ENCODE peak calls at places on chromosomes 16 and 17, in ten cellular contexts. One of them, this sample, is unnamed.

GRCh38 chr17:81912441-81913309 is 1.5 kb upstream of the PCYT2 start:
- DNase-seq in heart left ventricle: no peak
- DNase-seq in A549: no peak
- DNase-seq in breast epithelium: no peak
- DNase-seq in lower leg skin: no peak
- DNase-seq in stomach: peak
- DNase-seq in sigmoid colon: peak
- DNase-seq in H54: peak
- DNase-seq in esophagus muscularis mucosa: no peak
- DNase-seq in K562: peak
- DNase-seq in this sample: peak

GRCh38 chr17:80116923-80117380 is 15.6 kb downstream of the GAA start:
- DNase-seq in heart left ventricle: no peak
- DNase-seq in A549: no peak
- DNase-seq in breast epithelium: no peak
- DNase-seq in lower leg skin: no peak
- DNase-seq in stomach: no peak
- DNase-seq in sigmoid colon: no peak
- DNase-seq in H54: no peak
- DNase-seq in esophagus muscularis mucosa: no peak
- DNase-seq in K562: no peak
- DNase-seq in this sample: no peak

GRCh38 chr17:73678999-73679398 is 34.8 kb upstream of the SDK2 start:
- DNase-seq in heart left ventricle: no peak
- DNase-seq in A549: no peak
- DNase-seq in breast epithelium: no peak
- DNase-seq in lower leg skin: no peak
- DNase-seq in stomach: no peak
- DNase-seq in sigmoid colon: no peak
- DNase-seq in H54: no peak
- DNase-seq in esophagus muscularis mucosa: no peak
- DNase-seq in K562: no peak
- DNase-seq in this sample: no peak

GRCh38 chr17:58172369-58173071 is 5.7 kb downstream of the OR4D2 start:
- DNase-seq in heart left ventricle: no peak
- DNase-seq in A549: peak
- DNase-seq in breast epithelium: no peak
- DNase-seq in lower leg skin: no peak
- DNase-seq in stomach: no peak
- DNase-seq in sigmoid colon: no peak
- DNase-seq in H54: peak
- DNase-seq in esophagus muscularis mucosa: no peak
- DNase-seq in K562: peak
- DNase-seq in this sample: peak

GRCh38 chr17:61498042-61498441 is 45.8 kb downstream of the TBX4 start:
- DNase-seq in heart left ventricle: no peak
- DNase-seq in A549: no peak
- DNase-seq in breast epithelium: no peak
- DNase-seq in lower leg skin: no peak
- DNase-seq in stomach: no peak
- DNase-seq in sigmoid colon: no peak
- DNase-seq in H54: no peak
- DNase-seq in esophagus muscularis mucosa: no peak
- DNase-seq in K562: no peak
- DNase-seq in this sample: no peak

GRCh38 chr16:57939872-57940224 is 31.1 kb downstream of the CNGB1 start:
- DNase-seq in heart left ventricle: no peak
- DNase-seq in A549: no peak
- DNase-seq in breast epithelium: no peak
- DNase-seq in lower leg skin: no peak
- DNase-seq in stomach: no peak
- DNase-seq in sigmoid colon: no peak
- DNase-seq in H54: no peak
- DNase-seq in esophagus muscularis mucosa: no peak
- DNase-seq in K562: no peak
- DNase-seq in this sample: no peak

GRCh38 chr16:78984887-78985464 is 615.6 kb downstream of the MAF start:
- DNase-seq in heart left ventricle: no peak
- DNase-seq in A549: no peak
- DNase-seq in breast epithelium: no peak
- DNase-seq in lower leg skin: no peak
- DNase-seq in stomach: no peak
- DNase-seq in sigmoid colon: no peak
- DNase-seq in H54: no peak
- DNase-seq in esophagus muscularis mucosa: no peak
- DNase-seq in K562: no peak
- DNase-seq in this sample: no peak

GRCh38 chr17:37089998-37090397 is 141.2 kb downstream of the AATF start:
- DNase-seq in heart left ventricle: no peak
- DNase-seq in A549: no peak
- DNase-seq in breast epithelium: no peak
- DNase-seq in lower leg skin: no peak
- DNase-seq in stomach: no peak
- DNase-seq in sigmoid colon: no peak
- DNase-seq in H54: no peak
- DNase-seq in esophagus muscularis mucosa: no peak
- DNase-seq in K562: no peak
- DNase-seq in this sample: no peak

GRCh38 chr17:48576479-48577309 is 1.5 kb downstream of the HOXB4 start:
- DNase-seq in heart left ventricle: no peak
- DNase-seq in A549: no peak
- DNase-seq in breast epithelium: peak
- DNase-seq in lower leg skin: no peak
- DNase-seq in stomach: no peak
- DNase-seq in sigmoid colon: peak
- DNase-seq in H54: no peak
- DNase-seq in esophagus muscularis mucosa: no peak
- DNase-seq in K562: peak
- DNase-seq in this sample: peak

GRCh38 chr16:56370836-56371235 is 54.5 kb downstream of the AMFR start:
- DNase-seq in heart left ventricle: no peak
- DNase-seq in A549: no peak
- DNase-seq in breast epithelium: no peak
- DNase-seq in lower leg skin: no peak
- DNase-seq in stomach: peak
- DNase-seq in sigmoid colon: no peak
- DNase-seq in H54: no peak
- DNase-seq in esophagus muscularis mucosa: peak
- DNase-seq in K562: no peak
- DNase-seq in this sample: no peak

GRCh38 chr16:69190598-69190997 is 3.6 kb downstream of the SNTB2 start:
- DNase-seq in heart left ventricle: no peak
- DNase-seq in A549: no peak
- DNase-seq in breast epithelium: no peak
- DNase-seq in lower leg skin: no peak
- DNase-seq in stomach: no peak
- DNase-seq in sigmoid colon: no peak
- DNase-seq in H54: no peak
- DNase-seq in esophagus muscularis mucosa: no peak
- DNase-seq in K562: no peak
- DNase-seq in this sample: no peak

GRCh38 chr16:67517661-67518423 is 10.8 kb upstream of the RIPOR1 start:
- DNase-seq in heart left ventricle: no peak
- DNase-seq in A549: no peak
- DNase-seq in breast epithelium: no peak
- DNase-seq in lower leg skin: no peak
- DNase-seq in stomach: no peak
- DNase-seq in sigmoid colon: no peak
- DNase-seq in H54: no peak
- DNase-seq in esophagus muscularis mucosa: no peak
- DNase-seq in K562: no peak
- DNase-seq in this sample: no peak

GRCh38 chr16:56667581-56668571 is at the start of gene MT1G:
- DNase-seq in heart left ventricle: peak
- DNase-seq in A549: no peak
- DNase-seq in breast epithelium: no peak
- DNase-seq in lower leg skin: no peak
- DNase-seq in stomach: peak
- DNase-seq in sigmoid colon: peak
- DNase-seq in H54: no peak
- DNase-seq in esophagus muscularis mucosa: no peak
- DNase-seq in K562: no peak
- DNase-seq in this sample: peak

GRCh38 chr16:78478267-78478821 is 378.9 kb downstream of the WWOX start:
- DNase-seq in heart left ventricle: peak
- DNase-seq in A549: peak
- DNase-seq in breast epithelium: no peak
- DNase-seq in lower leg skin: no peak
- DNase-seq in stomach: no peak
- DNase-seq in sigmoid colon: no peak
- DNase-seq in H54: no peak
- DNase-seq in esophagus muscularis mucosa: no peak
- DNase-seq in K562: no peak
- DNase-seq in this sample: no peak

GRCh38 chr17:19728114-19728495 is 11.7 kb upstream of the SLC47A2 start:
- DNase-seq in heart left ventricle: peak
- DNase-seq in A549: no peak
- DNase-seq in breast epithelium: peak
- DNase-seq in lower leg skin: peak
- DNase-seq in stomach: peak
- DNase-seq in sigmoid colon: peak
- DNase-seq in H54: no peak
- DNase-seq in esophagus muscularis mucosa: peak
- DNase-seq in K562: no peak
- DNase-seq in this sample: peak

GRCh38 chr17:17354560-17355357 is 51.6 kb downstream of the NT5M start:
- DNase-seq in heart left ventricle: peak
- DNase-seq in A549: peak
- DNase-seq in breast epithelium: peak
- DNase-seq in lower leg skin: peak
- DNase-seq in stomach: peak
- DNase-seq in sigmoid colon: peak
- DNase-seq in H54: peak
- DNase-seq in esophagus muscularis mucosa: no peak
- DNase-seq in K562: peak
- DNase-seq in this sample: peak

GRCh38 chr16:83958137-83958810 is 5.2 kb downstream of the OSGIN1 start:
- DNase-seq in heart left ventricle: no peak
- DNase-seq in A549: no peak
- DNase-seq in breast epithelium: no peak
- DNase-seq in lower leg skin: no peak
- DNase-seq in stomach: no peak
- DNase-seq in sigmoid colon: no peak
- DNase-seq in H54: no peak
- DNase-seq in esophagus muscularis mucosa: no peak
- DNase-seq in K562: no peak
- DNase-seq in this sample: no peak
- TF ChIP-seq POLR2A in heart left ventricle: no peak
- TF ChIP-seq POLR2A in A549: no peak
- TF ChIP-seq POLR2A in breast epithelium: no peak
- TF ChIP-seq POLR2A in lower leg skin: no peak
- TF ChIP-seq POLR2A in stomach: no peak
- TF ChIP-seq POLR2A in sigmoid colon: no peak
- TF ChIP-seq POLR2A in H54: no peak
- TF ChIP-seq POLR2A in esophagus muscularis mucosa: no peak
- TF ChIP-seq POLR2A in K562: no peak
- TF ChIP-seq POLR2A in this sample: no peak

GRCh38 chr17:76524598-76525512 is 12.7 kb downstream of the CYGB start:
- DNase-seq in heart left ventricle: peak
- DNase-seq in A549: no peak
- DNase-seq in breast epithelium: no peak
- DNase-seq in lower leg skin: no peak
- DNase-seq in stomach: peak
- DNase-seq in sigmoid colon: no peak
- DNase-seq in H54: no peak
- DNase-seq in esophagus muscularis mucosa: no peak
- DNase-seq in K562: no peak
- DNase-seq in this sample: no peak
- TF ChIP-seq POLR2A in heart left ventricle: no peak
- TF ChIP-seq POLR2A in A549: no peak
- TF ChIP-seq POLR2A in breast epithelium: no peak
- TF ChIP-seq POLR2A in lower leg skin: no peak
- TF ChIP-seq POLR2A in stomach: no peak
- TF ChIP-seq POLR2A in sigmoid colon: no peak
- TF ChIP-seq POLR2A in H54: no peak
- TF ChIP-seq POLR2A in esophagus muscularis mucosa: no peak
- TF ChIP-seq POLR2A in K562: no peak
- TF ChIP-seq POLR2A in this sample: no peak

DNA sequence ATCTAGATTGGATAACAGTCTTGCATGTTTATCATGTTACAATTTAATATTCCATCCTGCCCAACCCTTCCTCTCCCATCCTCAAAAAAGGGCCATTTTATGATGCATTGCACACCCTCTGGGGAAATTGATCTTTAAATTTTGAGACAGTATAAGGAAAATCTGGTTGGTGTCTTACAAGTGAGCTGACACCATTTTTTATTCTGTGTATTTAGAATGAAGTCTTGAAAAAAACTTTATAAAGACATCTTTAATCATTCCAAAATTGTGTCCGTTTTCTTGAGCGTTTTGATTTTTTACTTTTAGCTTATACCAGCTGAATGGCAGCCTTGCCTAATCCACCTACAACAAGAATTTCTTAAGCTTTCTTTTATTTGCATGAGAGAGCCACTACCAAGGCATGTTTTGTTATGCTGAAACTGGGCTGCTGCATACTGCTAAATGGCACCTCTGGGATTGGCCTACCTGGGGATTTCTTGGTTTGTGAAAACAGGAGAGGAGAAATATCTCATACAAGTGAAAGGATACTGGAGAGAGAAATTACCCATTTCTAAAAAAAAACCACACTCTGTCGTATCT is 52.3 kb downstream of the TUBD1 start:
- DNase-seq in heart left ventricle: no peak
- DNase-seq in A549: no peak
- DNase-seq in breast epithelium: no peak
- DNase-seq in lower leg skin: no peak
- DNase-seq in stomach: no peak
- DNase-seq in sigmoid colon: no peak
- DNase-seq in H54: no peak
- DNase-seq in esophagus muscularis mucosa: no peak
- DNase-seq in K562: no peak
- DNase-seq in this sample: no peak
- TF ChIP-seq POLR2A in heart left ventricle: no peak
- TF ChIP-seq POLR2A in A549: no peak
- TF ChIP-seq POLR2A in breast epithelium: no peak
- TF ChIP-seq POLR2A in lower leg skin: no peak
- TF ChIP-seq POLR2A in stomach: no peak
- TF ChIP-seq POLR2A in sigmoid colon: no peak
- TF ChIP-seq POLR2A in H54: no peak
- TF ChIP-seq POLR2A in esophagus muscularis mucosa: no peak
- TF ChIP-seq POLR2A in K562: no peak
- TF ChIP-seq POLR2A in this sample: peak

DNA sequence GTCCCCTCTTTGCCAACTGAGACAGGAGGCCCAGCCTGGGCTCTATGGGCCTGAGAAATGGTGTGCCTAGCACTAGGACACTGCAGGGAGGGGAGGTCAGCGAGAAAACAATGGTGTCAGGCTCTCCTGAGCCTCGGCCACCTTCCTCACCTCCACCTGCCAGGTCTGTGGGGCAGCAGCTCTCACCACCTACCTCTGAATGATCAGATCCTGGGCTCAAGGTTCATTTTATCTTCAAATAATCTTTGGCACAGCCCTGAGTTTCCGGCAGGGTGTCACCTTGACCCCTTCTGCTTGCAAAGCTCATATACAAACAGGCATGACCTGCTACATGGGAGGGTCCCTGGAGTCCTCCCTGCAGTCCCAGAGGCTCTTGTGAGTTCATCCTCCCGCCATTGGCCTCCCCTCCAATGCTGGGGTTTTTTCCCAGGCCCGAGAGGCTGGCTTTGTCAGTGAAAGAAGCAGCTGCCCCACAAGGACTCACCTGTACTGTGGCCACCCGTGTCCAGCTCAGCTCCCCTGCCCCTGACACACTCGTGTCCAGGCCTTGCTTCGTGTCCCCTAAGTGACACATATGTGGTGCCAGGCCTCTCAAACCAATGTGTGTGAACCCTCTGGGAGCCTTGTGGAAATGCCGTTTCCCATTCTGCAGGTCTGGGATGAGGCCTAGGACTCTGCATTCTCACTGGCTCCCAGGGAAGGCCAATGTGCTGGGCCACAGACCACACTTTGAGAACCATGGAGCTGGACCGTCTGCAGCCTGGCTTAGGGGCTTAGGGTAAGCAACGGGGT is 176.8 kb upstream of the CIBAR2 start:
- DNase-seq in heart left ventricle: no peak
- DNase-seq in A549: no peak
- DNase-seq in breast epithelium: no peak
- DNase-seq in lower leg skin: no peak
- DNase-seq in stomach: peak
- DNase-seq in sigmoid colon: no peak
- DNase-seq in H54: no peak
- DNase-seq in esophagus muscularis mucosa: no peak
- DNase-seq in K562: no peak
- DNase-seq in this sample: no peak
- TF ChIP-seq POLR2A in heart left ventricle: no peak
- TF ChIP-seq POLR2A in A549: no peak
- TF ChIP-seq POLR2A in breast epithelium: no peak
- TF ChIP-seq POLR2A in lower leg skin: no peak
- TF ChIP-seq POLR2A in stomach: no peak
- TF ChIP-seq POLR2A in sigmoid colon: no peak
- TF ChIP-seq POLR2A in H54: no peak
- TF ChIP-seq POLR2A in esophagus muscularis mucosa: no peak
- TF ChIP-seq POLR2A in K562: no peak
- TF ChIP-seq POLR2A in this sample: no peak

This sample was measured in erythroblast.